ENCODE peak calls at places on chromosomes 11 and 22, in ten cellular contexts. Z is body of pancreas; B is GM06990; W is stimulated activated naive CD8-positive, alpha-beta T cell treated with anti-CD3 and anti-CD28 coated beads, Interleukin-15, Interleukin-2, amounts not matched to agents 100 U/mL and 50 U/mL, for 24 hours; E is type B pancreatic cell; V is A172; H is amniotic stem cell; O is Daoy; Y is pulmonary artery endothelial cell; M is coronary artery. R is an unnamed sample.
A peak's percentile ranks its signal among the peaks of the same experiment; 100 is the strongest.

GRCh38 chr11:110951609-110952008 is 239.4 kb upstream of the ARHGAP20 start:
- DNase-seq in E (no peak), Z (no peak), H (no peak), W (no peak), Y (no peak), V (no peak), O (no peak), M (no peak), B (peak; percentile 2), R (no peak)

GRCh38 chr11:46918778-46919513 is 596 bp upstream of the LRP4 start:
- DNase-seq in Y (no peak), W (no peak), M (no peak), O (no peak), E (no peak), Z (no peak), H (no peak), V (no peak), B (no peak), R (no peak)

GRCh38 chr22:44777364-44777756 is 25.0 kb downstream of the ARHGAP8 start:
- DNase-seq in H (no peak), Z (no peak), O (no peak), E (no peak), Y (no peak), B (no peak), W (no peak), M (no peak), V (no peak), R (no peak)

GRCh38 chr11:40274017-40274416 is 1185.4 kb downstream of the LRRC4C start:
- DNase-seq in O (no peak), Y (no peak), Z (peak; percentile 15), H (no peak), W (no peak), V (peak; percentile 49), M (no peak), E (no peak), B (no peak), R (peak; percentile 26)

GRCh38 chr11:110069158-110069737 is 23.9 kb upstream of the ZC3H12C start:
- DNase-seq in M (no peak), B (no peak), E (no peak), O (peak; percentile 90), H (peak; percentile 11), V (peak; percentile 78), Z (peak; percentile 44), Y (peak; percentile 94), W (no peak), R (peak; percentile 79)

GRCh38 chr11:57085604-57086003 is 96.1 kb upstream of the LRRC55 start:
- DNase-seq in W (no peak), B (no peak), V (no peak), H (no peak), Y (no peak), E (no peak), O (no peak), Z (no peak), M (no peak), R (no peak)

GRCh38 chr22:50176850-50177536 is 6.5 kb downstream of the PANX2 start:
- DNase-seq in Y (no peak), O (no peak), E (no peak), V (no peak), H (no peak), B (peak; percentile 24), W (no peak), Z (no peak), M (no peak), R (no peak)

GRCh38 chr22:23403720-23404688 is 176.1 kb downstream of the IGLL1 start:
- DNase-seq in H (no peak), O (no peak), Y (no peak), V (no peak), Z (no peak), W (no peak), B (no peak), M (no peak), E (no peak), R (no peak)

GRCh38 chr22:31768422-31769059 is 14.7 kb downstream of the DEPDC5 start:
- DNase-seq in Z (no peak), Y (no peak), V (no peak), B (no peak), W (no peak), O (no peak), M (no peak), H (no peak), E (no peak), R (no peak)

GRCh38 chr11:86632499-86633269 is 39.7 kb downstream of the ME3 start:
- DNase-seq in M (no peak), B (no peak), Z (no peak), H (peak; percentile 78), W (peak; percentile 64), V (peak; percentile 96), Y (peak; percentile 84), E (no peak), O (peak; percentile 99), R (peak; percentile 93)

GRCh38 chr11:69215784-69216415 is 60.2 kb downstream of the SMIM38 start:
- DNase-seq in Y (no peak), H (no peak), M (peak; percentile 33), V (peak; percentile 77), Z (peak; percentile 5), B (no peak), O (peak; percentile 49), W (peak; percentile 1), E (no peak), R (no peak)

GRCh38 chr11:70826541-70826943 is 425.8 kb downstream of the SHANK2 start:
- DNase-seq in H (no peak), Y (no peak), B (no peak), O (peak; percentile 62), V (no peak), E (no peak), W (no peak), M (no peak), Z (peak; percentile 31), R (no peak)

GRCh38 chr11:27910186-27910941 is 197.6 kb downstream of the KIF18A start:
- DNase-seq in V (peak; percentile 81), Z (no peak), M (no peak), H (peak; percentile 21), B (no peak), Y (no peak), W (no peak), E (no peak), O (peak; percentile 90), R (no peak)

GRCh38 chr11:27783701-27784355 is 83.6 kb upstream of the BDNF start:
- DNase-seq in M (no peak), E (no peak), H (no peak), B (no peak), O (no peak), V (no peak), Y (no peak), Z (no peak), W (no peak), R (no peak)

GRCh38 chr22:47406180-47406723 is 643.8 kb downstream of the TBC1D22A start:
- DNase-seq in O (no peak), Y (no peak), M (peak; percentile 26), H (no peak), V (no peak), B (no peak), E (peak; percentile 32), Z (no peak), W (no peak), R (no peak)

GRCh38 chr11:115916596-115916995 is 412.4 kb upstream of the CADM1 start:
- DNase-seq in Y (no peak), O (no peak), Z (no peak), V (no peak), H (no peak), B (no peak), M (no peak), W (no peak), E (no peak), R (no peak)

GRCh38 chr11:129729823-129730222 is 85.8 kb upstream of the TMEM45B start:
- DNase-seq in E (no peak), O (no peak), V (no peak), B (no peak), M (no peak), Z (no peak), Y (no peak), W (no peak), H (no peak), R (no peak)

GRCh38 chr11:73310076-73310475 is 2.0 kb downstream of the ARHGEF17 start:
- DNase-seq in Z (no peak), Y (no peak), B (no peak), W (no peak), E (no peak), O (no peak), M (no peak), V (no peak), H (no peak), R (no peak)

GRCh38 chr11:26996056-26996455 is 2.1 kb downstream of the FIBIN start:
- DNase-seq in Z (no peak), V (no peak), E (no peak), Y (no peak), M (no peak), W (no peak), B (no peak), O (no peak), H (no peak), R (no peak)

R was measured in HTR-8/SVneo.